ENCODE peak calls at places on chromosomes 16 and 17, in seven cellular contexts. V is spleen, P is IMR-90, Z is ascending aorta, S is prostate gland, H is tibial artery, M is HCT116. B is an unnamed sample. For H3K4me1, the result is how much of the 10 kb centered on the place peaks cover.

GRCh38 chr17:80492343-80493136 is 16.1 kb upstream of the NPTX1 start:
- DNase-seq in V (no peak), P (no peak), Z (no peak), S (no peak), H (no peak), M (no peak), B (no peak)

GRCh38 chr17:57701121-57701520 is 44.0 kb downstream of the CCDC182 start:
- DNase-seq in V (no peak), P (no peak), Z (no peak), S (no peak), H (no peak), M (no peak), B (no peak)

GRCh38 chr16:60945225-60945624 is 1091.0 kb downstream of the CDH8 start:
- DNase-seq in V (no peak), P (no peak), Z (no peak), S (no peak), H (no peak), M (no peak), B (peak)

GRCh38 chr17:37512442-37513070 is 22.9 kb downstream of the DUSP14 start:
- DNase-seq in V (no peak), P (no peak), Z (no peak), S (no peak), H (no peak), M (no peak), B (no peak)

GRCh38 chr17:38605852-38606645 is at the start of gene SRCIN1:
- DNase-seq in V (peak), P (peak), Z (no peak), S (peak), H (no peak), M (no peak), B (peak)

GRCh38 chr16:85652431-85653221 is 36.1 kb downstream of the GINS2 start:
- DNase-seq in V (no peak), P (peak), Z (no peak), S (no peak), H (peak), M (no peak), B (peak)

GRCh38 chr16:88066680-88067529 is 115.7 kb downstream of the BANP start:
- DNase-seq in V (peak), P (no peak), Z (no peak), S (no peak), H (no peak), M (no peak), B (no peak)

GRCh38 chr17:45430738-45431530 is 1.7 kb downstream of the ARHGAP27 start:
- DNase-seq in V (peak), P (no peak), Z (no peak), S (peak), H (no peak), M (no peak), B (peak)

GRCh38 chr16:84241778-84242177 is 2.0 kb upstream of the KCNG4 start:
- DNase-seq in V (no peak), P (no peak), Z (no peak), S (no peak), H (no peak), M (no peak), B (no peak)

GRCh38 chr16:11497329-11497805 is 89.4 kb downstream of the LITAF start:
- DNase-seq in V (peak), P (peak), Z (peak), S (peak), H (peak), M (peak), B (peak)

GRCh38 chr17:34798581-34798980 is 162.7 kb downstream of the CCT6B start:
- DNase-seq in V (no peak), P (no peak), Z (no peak), S (no peak), H (no peak), M (no peak), B (no peak)

GRCh38 chr17:10737168-10737622 is 7.4 kb upstream of the TMEM220 start:
- DNase-seq in V (no peak), P (peak), Z (no peak), S (peak), H (no peak), M (peak), B (peak)

GRCh38 chr17:47744168-47745036 is 11.4 kb downstream of the TBX21 start:
- DNase-seq in V (no peak), P (no peak), Z (no peak), S (no peak), H (no peak), M (no peak), B (no peak)

GRCh38 chr17:55325405-55325804 is 60.6 kb downstream of the HLF start:
- DNase-seq in V (no peak), P (no peak), Z (no peak), S (no peak), H (no peak), M (no peak), B (no peak)

GRCh38 chr16:967077-967541 is 3.7 kb downstream of the LMF1 start:
- DNase-seq in V (no peak), P (no peak), Z (no peak), S (no peak), H (no peak), M (no peak), B (no peak)

GRCh38 chr17:36608794-36609497 is 7.6 kb downstream of the MRM1 start:
- DNase-seq in V (no peak), P (peak), Z (no peak), S (peak), H (no peak), M (peak), B (peak)

GRCh38 chr17:79965806-79966205 is 69.9 kb downstream of the TBC1D16 start:
- DNase-seq in V (no peak), P (no peak), Z (no peak), S (no peak), H (peak), M (no peak), B (no peak)

GRCh38 chr16:84928679-84929420 is 82.5 kb downstream of the ZDHHC7 start:
- DNase-seq in V (peak), P (peak), Z (peak), S (no peak), H (peak), M (no peak), B (peak)

GRCh38 chr16:86026916-86027315 is 128.0 kb downstream of the IRF8 start:
- DNase-seq in V (no peak), P (no peak), Z (no peak), S (no peak), H (peak), M (no peak), B (no peak)

GRCh38 chr17:73593249-73593965 is 50.8 kb downstream of the SDK2 start:
- DNase-seq in V (no peak), P (no peak), Z (no peak), S (no peak), H (no peak), M (no peak), B (no peak)

GRCh38 chr16:81544261-81544660 is 99.7 kb downstream of the CMIP start:
- DNase-seq in V (peak), P (no peak), Z (no peak), S (no peak), H (no peak), M (no peak), B (no peak)

GRCh38 chr17:40035162-40035559 is 19.0 kb downstream of the MED24 start:
- DNase-seq in V (no peak), P (peak), Z (no peak), S (no peak), H (no peak), M (no peak), B (peak)

GRCh38 chr17:44830359-44831269 is 527 bp upstream of the GJC1 start:
- DNase-seq in V (peak), P (no peak), Z (no peak), S (no peak), H (peak), M (no peak), B (peak)

GRCh38 chr17:17675925-17676534 is 5.2 kb upstream of the RAI1 start:
- DNase-seq in V (peak), P (peak), Z (no peak), S (no peak), H (no peak), M (peak), B (no peak)
- H3K4me1 ChIP-seq in V (half or more), P (under half), Z (under half), S (under half), H (under half), M (under half), B (under half)

GRCh38 chr16:4270595-4270994 is 2.2 kb downstream of the TFAP4 start:
- DNase-seq in V (no peak), P (no peak), Z (no peak), S (no peak), H (no peak), M (no peak), B (no peak)
- H3K4me1 ChIP-seq in V (half or more), P (under half), Z (under half), S (under half), H (under half), M (under half), B (under half)

GRCh38 chr16:55527885-55528284 is 19.0 kb downstream of the LPCAT2 start:
- DNase-seq in V (no peak), P (no peak), Z (no peak), S (no peak), H (no peak), M (no peak), B (no peak)

GRCh38 chr16:55530316-55530856 is 21.5 kb downstream of the LPCAT2 start:
- DNase-seq in V (no peak), P (no peak), Z (no peak), S (no peak), H (no peak), M (no peak), B (no peak)

GRCh38 chr16:55526448-55526847 is 17.6 kb downstream of the LPCAT2 start:
- DNase-seq in V (no peak), P (no peak), Z (no peak), S (no peak), H (no peak), M (no peak), B (peak)

GRCh38 chr16:55532227-55532626 is 23.4 kb downstream of the LPCAT2 start:
- DNase-seq in V (no peak), P (peak), Z (no peak), S (no peak), H (no peak), M (no peak), B (peak)

DNA sequence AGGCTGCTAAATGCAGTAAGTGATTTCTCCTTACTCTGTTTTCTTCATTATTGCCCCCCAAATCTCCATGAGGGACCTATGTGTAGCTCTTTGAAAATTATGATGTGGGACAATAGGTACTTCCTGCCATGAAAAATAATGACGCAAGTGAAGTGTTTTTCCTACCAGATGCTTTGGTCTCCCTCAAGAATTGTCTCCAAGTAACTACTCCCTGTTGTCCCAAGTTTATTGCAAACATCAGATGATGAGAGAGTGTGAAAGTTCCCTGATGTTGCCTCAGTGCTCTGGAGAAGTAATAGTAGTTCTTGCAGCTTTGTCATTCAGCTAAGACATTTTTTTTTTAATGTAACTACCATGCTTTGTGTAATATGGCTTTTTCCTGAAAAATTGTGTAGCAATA is 20.1 kb downstream of the LPCAT2 start:
- DNase-seq in V (no peak), P (no peak), Z (no peak), S (no peak), H (no peak), M (no peak), B (no peak)
- H3K4me1 ChIP-seq in V (under half), P (under half), Z (under half), S (under half), H (under half), M (under half), B (under half)

DNA sequence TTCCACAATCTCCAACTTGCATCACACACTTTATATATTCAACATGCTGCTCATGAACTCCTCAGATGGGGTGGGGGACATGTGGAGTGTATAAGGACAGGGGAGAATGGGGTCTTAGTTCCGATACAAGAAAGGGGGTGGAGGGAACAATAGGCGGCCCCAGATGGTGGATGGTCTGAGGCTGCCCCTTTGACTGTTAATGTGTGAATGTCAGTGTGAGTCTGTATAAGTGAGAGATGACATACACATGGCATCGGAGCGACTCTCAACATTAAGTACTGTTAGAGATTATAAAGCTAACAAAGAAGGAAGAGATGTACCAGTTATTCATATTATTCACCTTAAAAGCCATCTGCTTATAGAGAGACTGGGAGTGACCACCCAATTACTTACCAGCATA is 193.1 kb downstream of the AXIN2 start:
- DNase-seq in V (no peak), P (no peak), Z (no peak), S (no peak), H (no peak), M (no peak), B (no peak)
- H3K4me1 ChIP-seq in V (under half), P (under half), Z (under half), S (under half), H (under half), M (under half), B (under half)

GRCh38 chr16:27333549-27333948 is 19.8 kb downstream of the IL4R start:
- DNase-seq in V (peak), P (no peak), Z (no peak), S (no peak), H (no peak), M (no peak), B (no peak)

GRCh38 chr16:27334192-27334764 is 20.5 kb downstream of the IL4R start:
- DNase-seq in V (no peak), P (no peak), Z (no peak), S (no peak), H (no peak), M (no peak), B (no peak)

GRCh38 chr16:27333104-27333503 is 19.3 kb downstream of the IL4R start:
- DNase-seq in V (peak), P (no peak), Z (no peak), S (no peak), H (no peak), M (no peak), B (no peak)

GRCh38 chr16:27335349-27336052 is 21.7 kb downstream of the IL4R start:
- DNase-seq in V (no peak), P (peak), Z (no peak), S (no peak), H (no peak), M (no peak), B (no peak)

DNA sequence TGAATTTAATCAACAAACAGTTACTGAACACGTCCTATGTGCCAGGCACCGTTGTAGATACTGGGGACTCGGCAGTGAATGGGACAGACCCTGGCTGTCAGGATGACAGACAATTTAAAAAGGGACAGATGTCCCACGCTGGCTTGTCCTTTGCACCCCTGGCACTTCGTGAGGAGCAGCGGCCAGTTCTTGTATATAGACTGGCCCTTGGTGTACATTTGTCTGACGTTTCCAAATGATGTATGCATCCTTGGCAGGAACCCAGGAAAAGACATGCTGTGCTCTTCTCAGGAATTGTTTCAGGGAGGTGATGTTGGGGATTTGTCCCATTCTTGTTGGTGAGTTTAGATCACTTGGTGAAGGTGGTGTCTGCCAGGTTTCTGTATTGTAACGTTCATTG is 21.1 kb downstream of the IL4R start:
- DNase-seq in V (no peak), P (peak), Z (no peak), S (no peak), H (no peak), M (no peak), B (no peak)
- H3K4me1 ChIP-seq in V (half or more), P (under half), Z (under half), S (under half), H (under half), M (under half), B (under half)

DNA sequence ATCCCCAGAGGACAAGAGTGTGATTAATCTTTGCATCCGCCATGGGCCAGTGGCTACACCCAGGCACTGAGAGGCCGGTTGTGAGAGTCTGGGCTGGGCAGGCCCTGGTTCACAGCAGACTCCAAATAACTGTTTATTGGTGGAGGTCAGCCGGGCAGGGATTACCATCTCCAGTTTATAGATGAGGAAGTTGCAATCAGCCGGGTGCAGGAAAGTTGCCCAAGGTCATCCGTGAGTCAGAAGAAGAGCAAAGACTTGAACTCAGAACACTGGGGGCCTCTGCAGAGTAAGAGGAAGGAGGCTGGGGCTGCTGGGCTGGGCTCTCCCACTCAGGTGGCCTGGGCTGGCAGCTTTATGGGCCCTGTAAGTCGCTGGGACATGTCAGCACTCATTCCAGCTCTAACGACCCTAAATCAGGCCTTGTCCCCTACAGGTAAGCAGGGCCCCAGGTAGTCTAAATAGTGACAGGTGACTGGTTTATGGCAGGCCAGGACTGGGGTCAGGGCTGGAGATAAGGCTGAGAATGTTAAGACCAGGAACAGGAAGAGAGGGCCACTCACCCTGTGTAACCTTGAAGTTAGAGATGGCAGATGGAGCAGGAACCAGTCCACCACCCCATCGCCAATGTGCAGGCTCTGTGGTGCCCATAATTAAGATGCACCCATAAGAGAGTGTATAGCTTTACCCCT is 2.1 kb upstream of the CA4 start:
- DNase-seq in V (peak), P (no peak), Z (no peak), S (no peak), H (no peak), M (no peak), B (no peak)
- H3K4me1 ChIP-seq in V (half or more), P (under half), Z (under half), S (under half), H (under half), M (under half), B (under half)

B was measured in adipocyte.